ENCODE peak calls at places on chromosomes 16 and 17, in four cellular contexts. One of them, this sample, is unnamed.

GRCh38 chr16:2514333-2515179 is 804 bp downstream of the ATP6V0C start:
- DNase-seq in HCT116: no peak
- DNase-seq in A549: no peak
- DNase-seq in colonic mucosa: no peak
- DNase-seq in this sample: peak

GRCh38 chr16:81882559-81882958 is 103.5 kb downstream of the PLCG2 start:
- DNase-seq in colonic mucosa: no peak
- DNase-seq in HCT116: no peak
- DNase-seq in A549: no peak
- DNase-seq in this sample: no peak

GRCh38 chr16:66590322-66590721 is 11.1 kb downstream of the CMTM2 start:
- DNase-seq in A549: no peak
- DNase-seq in colonic mucosa: no peak
- DNase-seq in HCT116: no peak
- DNase-seq in this sample: no peak

GRCh38 chr17:33511670-33512069 is 218.6 kb upstream of the ASIC2 start:
- DNase-seq in HCT116: no peak
- DNase-seq in colonic mucosa: no peak
- DNase-seq in A549: no peak
- DNase-seq in this sample: no peak

GRCh38 chr17:2395258-2396170 is 5.3 kb downstream of the MNT start:
- DNase-seq in A549: peak
- DNase-seq in HCT116: no peak
- DNase-seq in colonic mucosa: peak
- DNase-seq in this sample: peak

GRCh38 chr17:4508207-4508606 is 9.5 kb downstream of the SPNS2 start:
- DNase-seq in HCT116: no peak
- DNase-seq in A549: no peak
- DNase-seq in colonic mucosa: no peak
- DNase-seq in this sample: no peak

GRCh38 chr17:61408151-61409041 is 8.8 kb downstream of the TBX2 start:
- DNase-seq in HCT116: no peak
- DNase-seq in colonic mucosa: no peak
- DNase-seq in A549: no peak
- DNase-seq in this sample: peak

GRCh38 chr17:44122825-44123355 is 551 bp downstream of the HDAC5 start:
- DNase-seq in A549: no peak
- DNase-seq in colonic mucosa: no peak
- DNase-seq in HCT116: no peak
- DNase-seq in this sample: peak

GRCh38 chr16:11495066-11495407 is 91.7 kb downstream of the LITAF start:
- DNase-seq in A549: no peak
- DNase-seq in colonic mucosa: no peak
- DNase-seq in HCT116: no peak
- DNase-seq in this sample: peak

GRCh38 chr17:39757931-39758873 is 20.5 kb downstream of the GRB7 start:
- DNase-seq in colonic mucosa: no peak
- DNase-seq in HCT116: no peak
- DNase-seq in A549: no peak
- DNase-seq in this sample: peak

GRCh38 chr16:63617047-63617989 is 1504.5 kb downstream of the CDH11 start:
- DNase-seq in colonic mucosa: peak
- DNase-seq in A549: peak
- DNase-seq in HCT116: no peak
- DNase-seq in this sample: peak

DNA sequence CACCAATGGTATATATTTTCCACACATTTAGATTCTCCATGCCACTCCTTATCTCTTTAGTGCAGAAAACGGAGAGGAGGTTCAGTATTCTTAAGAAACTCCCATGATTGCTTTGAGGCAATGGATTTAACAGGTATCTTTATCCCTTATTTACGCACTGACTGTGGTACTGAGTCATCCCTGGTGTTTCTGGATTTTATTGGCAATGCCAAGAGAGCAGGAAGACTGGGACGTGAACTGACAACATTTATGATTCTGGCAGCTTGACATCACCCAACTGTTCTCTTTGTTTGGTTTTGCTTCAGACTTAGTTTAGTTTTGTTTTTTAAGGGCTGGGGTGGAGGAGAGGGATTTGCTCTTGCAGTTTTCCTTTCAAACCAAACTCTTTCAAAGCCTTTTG is 131.4 kb downstream of the WWOX start:
- DNase-seq in HCT116: no peak
- DNase-seq in A549: peak
- DNase-seq in colonic mucosa: peak
- DNase-seq in this sample: peak
- TF ChIP-seq CTCF in HCT116: no peak
- TF ChIP-seq CTCF in A549: no peak
- TF ChIP-seq CTCF in colonic mucosa: no peak
- TF ChIP-seq CTCF in this sample: no peak

DNA sequence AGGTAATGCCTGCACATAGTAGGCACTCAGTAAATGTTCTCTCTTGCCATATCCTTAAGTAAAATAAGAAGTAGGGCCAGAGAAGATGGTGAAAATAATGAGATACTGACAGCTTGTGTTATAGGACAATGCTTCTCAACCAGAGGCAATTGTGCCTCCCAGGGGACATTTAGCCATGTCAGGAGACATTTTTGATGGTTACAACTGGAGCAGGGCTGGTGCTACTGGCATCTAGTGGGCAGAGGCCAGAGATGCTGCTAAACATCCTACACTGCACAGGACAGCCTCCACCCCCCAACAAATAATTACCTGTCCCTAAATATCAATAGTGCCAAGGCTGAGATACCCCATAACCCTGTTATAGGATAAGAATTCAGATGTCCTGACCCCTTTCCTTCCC is 1.7 kb downstream of the RAD51D start:
- DNase-seq in colonic mucosa: no peak
- DNase-seq in HCT116: no peak
- DNase-seq in A549: peak
- DNase-seq in this sample: peak
- TF ChIP-seq CTCF in colonic mucosa: no peak
- TF ChIP-seq CTCF in HCT116: peak
- TF ChIP-seq CTCF in A549: peak
- TF ChIP-seq CTCF in this sample: peak

GRCh38 chr17:72430611-72431432 is 310.0 kb downstream of the SOX9 start:
- DNase-seq in A549: no peak
- DNase-seq in colonic mucosa: peak
- DNase-seq in HCT116: peak
- DNase-seq in this sample: peak
- TF ChIP-seq CTCF in A549: peak
- TF ChIP-seq CTCF in colonic mucosa: peak
- TF ChIP-seq CTCF in HCT116: peak
- TF ChIP-seq CTCF in this sample: peak

GRCh38 chr17:50148226-50149098 is 2.0 kb downstream of the PPP1R9B start:
- DNase-seq in colonic mucosa: peak
- DNase-seq in A549: peak
- DNase-seq in HCT116: no peak
- DNase-seq in this sample: peak
- TF ChIP-seq CTCF in colonic mucosa: no peak
- TF ChIP-seq CTCF in A549: no peak
- TF ChIP-seq CTCF in HCT116: peak
- TF ChIP-seq CTCF in this sample: peak

DNA sequence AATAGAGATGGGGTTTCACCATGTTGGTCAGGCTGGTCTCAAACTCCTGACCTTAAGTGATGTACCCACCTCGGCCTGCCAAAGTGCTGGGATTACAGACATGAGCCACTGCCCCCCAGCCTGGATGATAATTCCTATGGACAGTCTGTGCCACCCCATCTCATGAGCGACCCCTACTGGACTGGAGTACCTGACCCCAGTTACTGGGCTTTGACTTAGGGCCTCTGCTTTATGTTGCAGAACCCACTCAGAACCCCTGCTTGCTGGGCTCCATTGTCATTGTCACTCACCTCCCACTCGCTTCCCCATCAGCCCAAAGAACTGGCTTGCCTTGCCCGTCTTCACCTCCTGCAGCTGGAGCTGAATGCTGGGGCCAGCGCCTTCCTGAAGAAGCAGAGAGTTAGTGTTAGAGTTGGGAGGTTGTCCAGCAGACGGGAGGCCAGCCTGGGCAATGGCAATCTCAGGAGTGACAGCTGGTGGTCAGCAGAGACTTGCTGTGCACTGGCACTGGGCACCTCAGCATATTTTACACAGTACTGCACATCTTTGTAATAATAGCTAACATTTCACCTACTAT is 4.0 kb downstream of the TAC4 start:
- DNase-seq in HCT116: no peak
- DNase-seq in A549: peak
- DNase-seq in colonic mucosa: peak
- DNase-seq in this sample: peak
- TF ChIP-seq CTCF in HCT116: peak
- TF ChIP-seq CTCF in A549: peak
- TF ChIP-seq CTCF in colonic mucosa: peak
- TF ChIP-seq CTCF in this sample: peak